ENCODE peak calls at places on chromosome 5, in ten cellular contexts. A is ovary, O is lung, J is ascending aorta, Z is mammary epithelial cell, P is transverse colon, W is GM23248, T is aorta, X is heart left ventricle, B is uterus. L is an unnamed sample. For H3K4me1, the result is how much of the 10 kb centered on the place peaks cover.

GRCh38 chr5:53123702-53124101 is 14.1 kb upstream of the MOCS2 start:
- DNase-seq in P (no peak), T (no peak), A (no peak), J (no peak), O (no peak), Z (no peak), B (no peak), X (no peak), W (peak), L (no peak)

GRCh38 chr5:74631088-74631960 is 9.2 kb downstream of the ENC1 start:
- DNase-seq in B (no peak), X (no peak), O (peak), A (no peak), P (no peak), W (peak), T (no peak), J (no peak), Z (no peak), L (no peak)

GRCh38 chr5:31626156-31626555 is 12.8 kb upstream of the PDZD2 start:
- DNase-seq in O (no peak), A (no peak), Z (no peak), W (no peak), T (no peak), J (no peak), X (peak), P (no peak), B (no peak), L (peak)

GRCh38 chr5:137838976-137839375 is 28.7 kb upstream of the MYOT start:
- DNase-seq in T (no peak), P (no peak), B (no peak), Z (no peak), W (no peak), A (no peak), X (no peak), J (no peak), O (no peak), L (no peak)

GRCh38 chr5:113489299-113489698 is 1.0 kb upstream of the MCC start:
- DNase-seq in O (peak), J (peak), A (no peak), T (no peak), B (no peak), P (no peak), W (peak), Z (peak), X (peak), L (no peak)

GRCh38 chr5:98769006-98769255 is 4.5 kb upstream of the RGMB start:
- DNase-seq in O (no peak), B (no peak), J (no peak), W (no peak), T (no peak), A (peak), X (no peak), Z (no peak), P (peak), L (peak)

GRCh38 chr5:127417534-127417933 is 99.9 kb upstream of the PRRC1 start:
- DNase-seq in P (no peak), B (no peak), O (no peak), X (no peak), T (no peak), Z (no peak), W (no peak), J (no peak), A (no peak), L (no peak)

GRCh38 chr5:150272531-150272930 is 17.0 kb downstream of the CAMK2A start:
- DNase-seq in T (no peak), O (no peak), J (no peak), P (no peak), W (peak), B (no peak), X (no peak), A (no peak), Z (peak), L (no peak)

GRCh38 chr5:145887217-145887616 is 14.4 kb upstream of the GRXCR2 start:
- DNase-seq in J (no peak), Z (no peak), P (no peak), X (no peak), T (no peak), B (no peak), O (no peak), A (no peak), W (no peak), L (no peak)

GRCh38 chr5:157253547-157253946 is 12.4 kb upstream of the CYFIP2 start:
- DNase-seq in P (peak), Z (peak), O (peak), W (peak), T (no peak), J (no peak), A (no peak), B (peak), X (no peak), L (peak)

GRCh38 chr5:87260604-87261200 is 7.0 kb upstream of the RASA1 start:
- DNase-seq in X (no peak), O (no peak), W (no peak), A (no peak), B (no peak), P (no peak), T (no peak), Z (no peak), J (no peak), L (no peak)

GRCh38 chr5:118825226-118825625 is 163.1 kb downstream of the DTWD2 start:
- DNase-seq in X (no peak), W (no peak), P (no peak), T (no peak), A (no peak), Z (no peak), J (no peak), O (no peak), B (no peak), L (no peak)

GRCh38 chr5:170499621-170500020 is 4.2 kb upstream of the KCNIP1 start:
- DNase-seq in B (no peak), J (no peak), W (no peak), P (no peak), T (no peak), A (no peak), Z (peak), X (no peak), O (no peak), L (no peak)

GRCh38 chr5:171863928-171864327 is 78.3 kb downstream of the SMIM23 start:
- DNase-seq in Z (peak), B (no peak), A (no peak), O (no peak), X (no peak), T (no peak), J (no peak), W (peak), P (no peak), L (no peak)

GRCh38 chr5:91361055-91361701 is 21.9 kb downstream of the ARRDC3 start:
- DNase-seq in J (no peak), B (no peak), A (no peak), T (no peak), P (no peak), W (no peak), O (no peak), Z (peak), X (no peak), L (no peak)

GRCh38 chr5:24633705-24634325 is 11.0 kb downstream of the CDH10 start:
- DNase-seq in T (no peak), W (peak), J (no peak), O (no peak), B (no peak), Z (peak), A (no peak), P (no peak), X (no peak), L (no peak)

DNA sequence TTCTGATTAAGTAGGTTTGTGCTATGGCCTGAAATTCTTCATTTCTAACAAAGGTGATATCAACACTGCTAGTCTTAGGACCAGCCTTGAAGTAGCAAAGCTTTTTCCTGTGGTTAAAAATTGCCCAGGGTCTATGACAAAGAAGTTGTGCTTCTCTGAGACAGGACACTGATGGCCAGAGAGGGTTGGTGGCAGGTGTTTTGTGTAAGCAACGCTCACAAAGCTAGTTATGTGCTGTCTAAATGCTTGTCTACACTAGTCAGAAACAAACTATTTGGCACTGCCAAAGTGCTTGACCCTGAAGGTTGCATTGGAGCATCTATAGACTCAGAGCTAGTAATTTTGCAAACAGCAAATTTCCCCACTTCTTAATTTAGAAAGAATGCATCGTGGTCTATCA is 44.1 kb upstream of the SELENOP start:
- DNase-seq in J (no peak), O (peak), X (no peak), B (no peak), A (no peak), W (no peak), T (no peak), P (no peak), Z (no peak), L (no peak)
- H3K4me1 ChIP-seq in J (under half), O (under half), X (under half), B (under half), A (under half), W (under half), T (under half), P (under half), Z (under half), L (under half)

GRCh38 chr5:94173100-94173499 is 431.7 kb upstream of the POU5F2 start:
- DNase-seq in O (no peak), J (no peak), A (no peak), X (no peak), B (no peak), P (no peak), W (peak), T (no peak), Z (no peak), L (no peak)

GRCh38 chr5:94180761-94181160 is 437.6 kb downstream of the KIAA0825 start:
- DNase-seq in A (no peak), P (no peak), X (no peak), J (no peak), O (no peak), W (no peak), Z (no peak), B (no peak), T (no peak), L (no peak)

GRCh38 chr5:94175912-94176311 is 434.5 kb upstream of the POU5F2 start:
- DNase-seq in O (no peak), P (no peak), X (no peak), Z (no peak), B (no peak), T (no peak), A (no peak), W (no peak), J (no peak), L (no peak)

DNA sequence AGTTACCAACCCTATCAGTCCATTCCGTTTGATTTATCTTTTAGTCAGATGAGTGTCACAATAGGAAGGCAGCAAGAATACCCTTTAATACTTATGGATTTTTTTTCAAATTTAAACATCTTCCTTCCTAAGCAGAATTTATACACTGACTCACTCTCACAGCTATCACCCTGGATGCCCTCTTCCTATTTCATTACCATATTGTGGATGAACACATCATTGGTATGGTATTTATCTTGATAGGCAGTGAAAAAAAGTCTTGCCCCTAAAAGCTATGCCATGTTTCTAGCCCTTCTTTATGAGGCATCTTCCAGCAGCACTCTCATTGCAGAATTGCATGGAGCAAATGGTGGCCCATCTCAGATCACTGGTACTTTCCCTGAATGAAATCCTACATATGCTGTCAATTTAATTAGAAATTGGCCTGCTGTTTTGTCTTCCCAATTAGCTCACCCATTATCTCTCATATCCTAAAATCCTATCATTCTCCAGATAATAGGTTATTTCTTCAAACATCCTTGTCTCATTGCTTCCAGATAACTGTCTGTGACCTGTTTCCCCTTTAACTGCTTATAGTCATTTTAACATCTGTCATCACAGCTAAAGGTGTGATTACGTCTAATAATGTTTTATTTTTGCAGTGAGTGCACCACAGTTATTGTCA is 433.5 kb upstream of the POU5F2 start:
- DNase-seq in B (no peak), Z (peak), X (no peak), W (peak), T (no peak), P (no peak), A (no peak), J (no peak), O (no peak), L (no peak)
- H3K27ac ChIP-seq in B (no peak), Z (no peak), X (no peak), W (peak), T (no peak), P (no peak), A (no peak), J (no peak), O (no peak), L (no peak)

DNA sequence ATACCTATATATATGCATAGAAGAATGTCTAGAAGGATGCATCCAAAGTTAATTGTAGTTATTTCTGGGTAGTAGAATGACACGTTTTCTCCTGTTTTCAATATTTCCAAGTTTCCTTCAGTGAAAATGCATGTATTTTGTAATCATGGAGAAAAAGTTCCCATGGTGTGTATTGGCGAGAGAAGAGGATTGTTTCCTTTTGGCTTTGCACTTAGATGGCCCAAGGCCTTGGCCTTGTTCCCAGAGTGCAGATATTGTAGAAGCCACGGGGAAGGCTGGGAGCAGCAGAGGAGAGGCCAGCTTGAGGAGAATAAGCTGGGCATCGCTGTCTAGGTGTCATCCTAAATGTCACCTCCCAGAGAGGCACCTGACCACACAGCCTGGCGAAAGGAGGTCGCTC is 44.0 kb downstream of the IRF1 start:
- DNase-seq in X (peak), A (peak), J (peak), B (peak), T (peak), W (peak), O (no peak), Z (no peak), P (peak), L (peak)
- H3K4me3 ChIP-seq in X (no peak), A (no peak), J (no peak), B (no peak), T (no peak), W (no peak), O (no peak), Z (no peak), P (no peak), L (no peak)

DNA sequence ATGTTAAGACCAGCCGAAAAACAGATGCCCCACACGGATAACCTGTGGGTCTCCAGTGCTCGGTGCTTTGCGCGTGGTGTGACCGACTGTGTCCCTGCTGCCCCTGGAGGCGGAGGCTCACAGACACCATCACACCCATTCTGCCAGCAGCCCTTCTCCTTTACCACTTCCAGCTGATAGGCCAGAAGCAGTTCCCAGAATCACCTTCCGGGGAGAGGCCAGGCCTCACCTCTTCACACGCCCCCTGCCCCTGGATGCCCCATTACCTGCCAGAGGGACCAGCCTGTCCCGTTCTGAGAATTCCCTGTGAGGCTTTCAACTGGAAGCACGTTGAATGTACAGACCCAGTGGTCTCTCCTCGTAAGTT is 21.6 kb upstream of the LRRC14B start:
- DNase-seq in X (no peak), B (no peak), P (no peak), A (no peak), O (no peak), T (no peak), W (no peak), Z (no peak), J (peak), L (no peak)
- H3K4me1 ChIP-seq in X (under half), B (under half), P (under half), A (under half), O (under half), T (under half), W (under half), Z (under half), J (under half), L (under half)

DNA sequence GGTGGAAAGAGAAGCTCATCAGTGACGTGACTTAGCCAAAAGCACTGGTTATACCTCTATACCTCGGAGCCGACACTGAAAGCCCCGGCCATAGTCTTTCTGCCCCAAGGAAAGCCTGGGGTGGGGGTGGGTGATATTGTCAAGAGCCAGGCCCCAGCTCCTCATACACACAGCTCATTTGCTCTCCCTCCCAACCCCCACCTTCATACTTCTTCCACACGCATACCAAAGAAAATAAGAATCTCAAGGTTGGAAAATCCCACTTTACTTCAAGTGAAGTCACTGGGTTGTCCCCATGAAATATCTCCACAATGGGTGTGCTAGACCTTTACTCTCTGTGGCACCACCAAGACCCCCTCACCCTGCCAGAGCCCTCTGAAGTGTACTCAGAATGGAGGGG is 27.1 kb upstream of the MGAT1 start:
- DNase-seq in P (no peak), Z (no peak), O (no peak), J (no peak), A (no peak), B (no peak), X (no peak), T (no peak), W (no peak), L (no peak)
- H3K27ac ChIP-seq in P (peak), Z (no peak), O (peak), J (peak), A (peak), B (peak), X (peak), T (no peak), W (no peak), L (peak)

DNA sequence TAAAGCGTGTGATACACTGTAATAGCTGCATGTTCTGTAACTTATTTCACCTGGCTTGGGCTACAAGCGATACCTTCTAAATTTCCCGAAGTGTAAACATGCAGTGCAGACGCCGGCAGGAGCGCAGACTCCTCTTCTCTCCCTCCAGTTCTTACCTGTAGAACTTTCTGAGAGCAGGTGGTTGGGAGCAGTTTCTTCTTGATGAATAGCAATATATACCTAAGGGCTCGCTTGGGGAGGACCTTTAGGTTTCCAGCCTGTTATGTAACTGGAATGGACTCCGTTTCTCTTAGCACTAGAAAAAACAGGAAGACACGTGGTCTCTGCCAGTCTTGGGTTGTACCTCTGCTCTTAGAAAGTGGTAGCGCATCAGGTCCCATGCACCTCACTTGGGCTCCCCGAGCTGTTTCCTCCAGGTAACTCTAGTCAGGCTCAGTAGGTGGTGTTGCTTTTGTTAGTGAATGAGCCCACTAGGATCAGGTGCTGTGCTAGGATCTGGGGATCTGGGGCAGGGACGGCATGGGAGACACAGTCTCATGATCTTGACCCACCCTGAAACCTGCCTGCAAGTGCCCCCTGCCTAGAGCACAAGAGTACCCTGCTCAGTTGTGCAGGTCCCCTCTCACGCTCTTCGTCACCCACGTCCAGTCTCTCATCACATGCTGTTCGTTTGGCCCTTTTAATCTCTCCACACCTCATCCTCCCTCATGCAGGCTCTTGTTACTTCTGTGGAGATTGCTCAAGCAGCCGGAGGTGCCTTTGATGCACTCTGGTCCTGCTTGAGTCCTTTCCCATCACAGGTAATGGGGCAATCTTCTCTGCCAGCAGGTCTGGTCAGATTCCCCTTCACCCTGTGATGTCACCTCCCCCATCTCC is 2.8 kb downstream of the TENT4A start:
- DNase-seq in W (no peak), P (no peak), J (peak), A (no peak), T (no peak), X (no peak), Z (no peak), O (peak), B (no peak), L (no peak)
- H3K4me3 ChIP-seq in W (peak), P (peak), J (peak), A (peak), T (peak), X (no peak), Z (peak), O (no peak), B (no peak), L (peak)

L was measured in right cardiac atrium.